ENCODE peak calls at places on chromosomes 2 and 18, in nine cellular contexts. Z, O, U, T, G, R, V, P and M are unnamed samples.

GRCh38 chr2:80256396-80257167 is 48.0 kb downstream of the LRRTM1 start:
- DNase-seq in Z (no peak), O (no peak), U (no peak), T (peak), G (peak), R (no peak), V (no peak), P (peak), M (no peak)

GRCh38 chr18:12904012-12904516 is 20.0 kb upstream of the PTPN2 start:
- DNase-seq in Z (peak), O (no peak), U (no peak), T (no peak), G (peak), R (no peak), V (no peak), P (no peak), M (no peak)

GRCh38 chr2:176652300-176653182 is 383.3 kb downstream of the MTX2 start:
- DNase-seq in Z (peak), O (no peak), U (no peak), T (peak), G (peak), R (peak), V (no peak), P (peak), M (peak)

GRCh38 chr18:37320320-37320719 is 245.3 kb downstream of the CELF4 start:
- DNase-seq in Z (no peak), O (no peak), U (no peak), T (no peak), G (no peak), R (no peak), V (no peak), P (no peak), M (no peak)

GRCh38 chr2:86028763-86029381 is 76.8 kb downstream of the POLR1A start:
- DNase-seq in Z (no peak), O (no peak), U (no peak), T (no peak), G (no peak), R (peak), V (no peak), P (no peak), M (no peak)

GRCh38 chr2:184444217-184444616 is 154.1 kb upstream of the ZNF804A start:
- DNase-seq in Z (no peak), O (no peak), U (no peak), T (no peak), G (peak), R (no peak), V (no peak), P (no peak), M (no peak)

GRCh38 chr2:47405757-47406156 is 2.8 kb downstream of the MSH2 start:
- DNase-seq in Z (peak), O (no peak), U (no peak), T (no peak), G (peak), R (no peak), V (no peak), P (no peak), M (no peak)

GRCh38 chr2:168044579-168044978 is 202.8 kb downstream of the STK39 start:
- DNase-seq in Z (no peak), O (no peak), U (no peak), T (no peak), G (no peak), R (no peak), V (no peak), P (no peak), M (no peak)